ENCODE peak calls at places on chromosomes 3 and 15, in six cellular contexts. One of them, this sample, is unnamed.

GRCh38 chr15:77402740-77403379 is 17.0 kb downstream of the PEAK1 start:
- DNase-seq in A549: no peak
- DNase-seq in GM12878: no peak
- DNase-seq in HepG2: no peak
- DNase-seq in endothelial cell of umbilical vein: peak; percentile 45
- DNase-seq in K562: no peak
- DNase-seq in this sample: no peak

GRCh38 chr3:188170461-188171459 is 16.8 kb downstream of the LPP start:
- DNase-seq in A549: no peak
- DNase-seq in GM12878: no peak
- DNase-seq in HepG2: peak; percentile 98
- DNase-seq in endothelial cell of umbilical vein: no peak
- DNase-seq in K562: no peak
- DNase-seq in this sample: no peak

GRCh38 chr3:139529624-139530023 is 9.9 kb downstream of the RBP1 start:
- DNase-seq in A549: no peak
- DNase-seq in GM12878: no peak
- DNase-seq in HepG2: no peak
- DNase-seq in endothelial cell of umbilical vein: peak; percentile 21
- DNase-seq in K562: no peak
- DNase-seq in this sample: no peak

GRCh38 chr15:78739996-78740903 is 71.0 kb downstream of the ADAMTS7 start:
- DNase-seq in A549: no peak
- DNase-seq in GM12878: no peak
- DNase-seq in HepG2: peak; percentile 57
- DNase-seq in endothelial cell of umbilical vein: peak; percentile 26
- DNase-seq in K562: peak; percentile 41
- DNase-seq in this sample: peak; percentile 89

GRCh38 chr3:118548434-118548833 is 486.2 kb downstream of the IGSF11 start:
- DNase-seq in A549: no peak
- DNase-seq in GM12878: no peak
- DNase-seq in HepG2: peak; percentile 23
- DNase-seq in endothelial cell of umbilical vein: peak; percentile 37
- DNase-seq in K562: no peak
- DNase-seq in this sample: no peak

GRCh38 chr15:28116521-28117488 is 17.7 kb upstream of the OCA2 start:
- DNase-seq in A549: no peak
- DNase-seq in GM12878: no peak
- DNase-seq in HepG2: no peak
- DNase-seq in endothelial cell of umbilical vein: no peak
- DNase-seq in K562: no peak
- DNase-seq in this sample: no peak

GRCh38 chr3:141877911-141878310 is 1.5 kb downstream of the ATP1B3 start:
- DNase-seq in A549: peak; percentile 29
- DNase-seq in GM12878: no peak
- DNase-seq in HepG2: no peak
- DNase-seq in endothelial cell of umbilical vein: peak; percentile 54
- DNase-seq in K562: no peak
- DNase-seq in this sample: peak; percentile 49

GRCh38 chr3:42660898-42661297 is 7.4 kb downstream of the ZBTB47 start:
- DNase-seq in A549: no peak
- DNase-seq in GM12878: no peak
- DNase-seq in HepG2: peak; percentile 61
- DNase-seq in endothelial cell of umbilical vein: no peak
- DNase-seq in K562: peak; percentile 69
- DNase-seq in this sample: peak; percentile 57

GRCh38 chr3:35537265-35537664 is 102.1 kb upstream of the ARPP21 start:
- DNase-seq in A549: no peak
- DNase-seq in GM12878: no peak
- DNase-seq in HepG2: no peak
- DNase-seq in endothelial cell of umbilical vein: no peak
- DNase-seq in K562: no peak
- DNase-seq in this sample: no peak

GRCh38 chr3:190362258-190362657 is 25.7 kb upstream of the CLDN16 start:
- DNase-seq in A549: no peak
- DNase-seq in GM12878: no peak
- DNase-seq in HepG2: no peak
- DNase-seq in endothelial cell of umbilical vein: no peak
- DNase-seq in K562: no peak
- DNase-seq in this sample: no peak

GRCh38 chr15:63287109-63287508 is 9.7 kb downstream of the APH1B start:
- DNase-seq in A549: no peak
- DNase-seq in GM12878: no peak
- DNase-seq in HepG2: no peak
- DNase-seq in endothelial cell of umbilical vein: peak; percentile 86
- DNase-seq in K562: no peak
- DNase-seq in this sample: no peak

GRCh38 chr15:58551764-58552504 is 120.1 kb downstream of the LIPC start:
- DNase-seq in A549: no peak
- DNase-seq in GM12878: no peak
- DNase-seq in HepG2: peak; percentile 94
- DNase-seq in endothelial cell of umbilical vein: peak; percentile 75
- DNase-seq in K562: no peak
- DNase-seq in this sample: peak; percentile 52

DNA sequence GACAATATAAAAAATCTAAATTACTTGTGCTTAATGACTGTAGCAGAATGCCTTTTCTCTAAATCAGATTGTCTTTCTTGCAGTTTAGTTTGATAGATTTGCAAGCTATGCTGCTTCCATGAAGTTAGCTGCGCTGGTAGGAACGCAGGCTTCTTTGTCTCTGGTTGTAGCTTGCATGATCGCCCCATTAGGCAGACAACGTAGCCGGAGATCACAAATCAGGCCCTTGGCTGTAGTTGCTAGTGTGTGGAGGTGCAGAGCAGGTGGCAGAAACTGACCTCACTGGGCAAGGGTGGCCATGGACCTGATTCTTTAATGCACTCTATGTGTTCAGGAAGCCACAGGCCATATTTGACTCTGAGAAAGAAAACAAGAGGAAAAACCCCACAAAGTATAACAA is 6.2 kb downstream of the ZIC1 start:
- DNase-seq in A549: no peak
- DNase-seq in GM12878: no peak
- DNase-seq in HepG2: no peak
- DNase-seq in endothelial cell of umbilical vein: no peak
- DNase-seq in K562: no peak
- DNase-seq in this sample: no peak
- TF ChIP-seq MYC in A549: no peak
- TF ChIP-seq MYC in GM12878: no peak
- TF ChIP-seq MYC in HepG2: no peak
- TF ChIP-seq MYC in endothelial cell of umbilical vein: no peak
- TF ChIP-seq MYC in K562: no peak
- TF ChIP-seq MYC in this sample: no peak

DNA sequence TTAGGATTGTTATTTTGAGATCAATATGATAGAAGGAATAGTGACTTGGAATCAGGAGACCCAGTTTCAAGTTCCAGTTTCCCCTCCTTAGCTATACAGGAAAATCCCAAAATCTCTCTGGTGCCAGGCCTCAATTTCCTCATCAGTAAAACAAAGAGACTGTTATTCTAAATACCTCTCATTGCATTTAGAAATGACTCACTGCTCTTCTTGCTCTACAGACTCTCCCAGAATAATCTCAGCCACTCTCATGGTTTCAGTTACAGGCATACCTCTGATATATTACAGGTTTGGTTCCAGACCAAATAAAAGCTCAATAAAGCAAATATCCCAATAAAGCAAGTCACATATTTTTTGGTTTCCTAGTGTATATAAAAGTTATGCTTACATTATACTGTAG is 28.3 kb downstream of the IMPG2 start:
- DNase-seq in A549: no peak
- DNase-seq in GM12878: no peak
- DNase-seq in HepG2: no peak
- DNase-seq in endothelial cell of umbilical vein: no peak
- DNase-seq in K562: no peak
- DNase-seq in this sample: no peak
- TF ChIP-seq MYC in A549: no peak
- TF ChIP-seq MYC in GM12878: no peak
- TF ChIP-seq MYC in HepG2: no peak
- TF ChIP-seq MYC in endothelial cell of umbilical vein: no peak
- TF ChIP-seq MYC in K562: no peak
- TF ChIP-seq MYC in this sample: no peak

GRCh38 chr3:142896201-142896755 is 7.4 kb upstream of the PCOLCE2 start:
- DNase-seq in A549: peak; percentile 40
- DNase-seq in GM12878: no peak
- DNase-seq in HepG2: no peak
- DNase-seq in endothelial cell of umbilical vein: no peak
- DNase-seq in K562: no peak
- DNase-seq in this sample: peak; percentile 27
- TF ChIP-seq MYC in A549: no peak
- TF ChIP-seq MYC in GM12878: no peak
- TF ChIP-seq MYC in HepG2: no peak
- TF ChIP-seq MYC in endothelial cell of umbilical vein: no peak
- TF ChIP-seq MYC in K562: no peak
- TF ChIP-seq MYC in this sample: no peak

GRCh38 chr15:49174902-49175301 is 4.9 kb downstream of the GALK2 start:
- DNase-seq in A549: no peak
- DNase-seq in GM12878: no peak
- DNase-seq in HepG2: no peak
- DNase-seq in endothelial cell of umbilical vein: no peak
- DNase-seq in K562: no peak
- DNase-seq in this sample: peak; percentile 18

GRCh38 chr15:49171790-49172189 is 1.7 kb downstream of the GALK2 start:
- DNase-seq in A549: no peak
- DNase-seq in GM12878: no peak
- DNase-seq in HepG2: no peak
- DNase-seq in endothelial cell of umbilical vein: no peak
- DNase-seq in K562: no peak
- DNase-seq in this sample: no peak

GRCh38 chr15:49168026-49168425 is 2.0 kb upstream of the GALK2 start:
- DNase-seq in A549: no peak
- DNase-seq in GM12878: no peak
- DNase-seq in HepG2: no peak
- DNase-seq in endothelial cell of umbilical vein: no peak
- DNase-seq in K562: no peak
- DNase-seq in this sample: no peak

GRCh38 chr15:49164865-49165264 is 5.2 kb upstream of the GALK2 start:
- DNase-seq in A549: no peak
- DNase-seq in GM12878: no peak
- DNase-seq in HepG2: no peak
- DNase-seq in endothelial cell of umbilical vein: no peak
- DNase-seq in K562: no peak
- DNase-seq in this sample: no peak

DNA sequence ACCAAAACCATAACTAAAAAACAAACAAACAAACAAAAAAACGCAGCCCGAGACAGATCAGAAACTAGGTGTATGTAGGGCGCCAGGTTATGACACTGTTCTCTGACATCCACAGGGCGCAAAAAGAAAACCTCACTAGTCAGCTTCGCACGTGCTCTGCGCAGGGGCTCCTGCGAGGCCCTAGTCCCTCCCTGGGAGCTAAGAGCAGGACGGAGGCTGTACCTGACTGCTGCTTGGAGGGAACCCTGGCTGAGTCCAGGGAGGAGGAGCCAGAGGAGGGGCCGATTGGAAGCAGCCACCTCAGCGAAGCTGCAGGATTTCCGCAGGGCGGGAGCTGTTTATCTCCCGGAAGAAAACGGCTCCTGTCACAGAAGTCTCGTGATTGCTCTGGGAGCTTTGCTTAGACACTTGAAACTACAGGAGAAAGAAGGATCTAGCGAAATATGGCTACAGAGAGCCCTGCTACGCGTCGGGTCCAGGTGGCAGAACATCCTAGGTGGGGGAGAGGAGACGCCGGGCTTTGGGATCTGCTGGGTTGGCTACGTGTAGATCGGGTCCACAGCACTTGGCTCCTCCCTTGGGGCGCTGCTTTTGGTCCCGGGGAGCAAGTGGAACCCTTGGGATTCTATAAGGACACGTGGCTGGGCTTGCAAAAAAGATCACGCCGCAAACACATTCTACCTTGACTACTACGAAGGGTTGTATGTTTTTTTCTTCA is at the start of gene GALK2:
- DNase-seq in A549: peak; percentile 64
- DNase-seq in GM12878: no peak
- DNase-seq in HepG2: peak; percentile 84
- DNase-seq in endothelial cell of umbilical vein: peak; percentile 85
- DNase-seq in K562: peak; percentile 86
- DNase-seq in this sample: peak; percentile 93
- TF ChIP-seq MYC in A549: peak; percentile 73
- TF ChIP-seq MYC in GM12878: no peak
- TF ChIP-seq MYC in HepG2: peak; percentile 81
- TF ChIP-seq MYC in endothelial cell of umbilical vein: no peak
- TF ChIP-seq MYC in K562: peak; percentile 99
- TF ChIP-seq MYC in this sample: peak; percentile 95

GRCh38 chr3:66413151-66413751 is 87.6 kb downstream of the LRIG1 start:
- DNase-seq in A549: no peak
- DNase-seq in GM12878: no peak
- DNase-seq in HepG2: no peak
- DNase-seq in endothelial cell of umbilical vein: no peak
- DNase-seq in K562: no peak
- DNase-seq in this sample: no peak
- TF ChIP-seq MYC in A549: no peak
- TF ChIP-seq MYC in GM12878: no peak
- TF ChIP-seq MYC in HepG2: no peak
- TF ChIP-seq MYC in endothelial cell of umbilical vein: no peak
- TF ChIP-seq MYC in K562: no peak
- TF ChIP-seq MYC in this sample: no peak

DNA sequence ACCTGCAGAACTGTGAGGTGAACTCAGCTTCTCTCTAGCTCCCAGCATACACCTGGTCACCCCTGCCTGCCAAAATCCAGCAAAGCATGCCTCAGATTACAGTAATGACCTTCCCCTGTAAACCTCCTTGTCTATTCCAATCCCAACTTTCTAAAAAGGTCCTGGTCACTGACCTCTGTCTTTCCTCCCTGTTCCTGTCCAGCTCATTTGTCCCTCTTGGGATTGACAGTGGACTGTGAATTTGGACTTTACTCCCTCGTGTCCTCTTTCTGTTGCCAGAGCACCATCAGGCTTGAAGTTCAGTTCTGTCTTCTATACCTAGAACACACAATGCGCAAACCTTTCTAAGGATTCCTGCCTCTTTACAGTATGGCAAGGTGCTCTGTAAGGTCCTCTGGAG is 50.3 kb downstream of the MTHFS start:
- DNase-seq in A549: no peak
- DNase-seq in GM12878: no peak
- DNase-seq in HepG2: peak; percentile 11
- DNase-seq in endothelial cell of umbilical vein: no peak
- DNase-seq in K562: no peak
- DNase-seq in this sample: no peak
- TF ChIP-seq MYC in A549: no peak
- TF ChIP-seq MYC in GM12878: no peak
- TF ChIP-seq MYC in HepG2: no peak
- TF ChIP-seq MYC in endothelial cell of umbilical vein: no peak
- TF ChIP-seq MYC in K562: no peak
- TF ChIP-seq MYC in this sample: no peak

DNA sequence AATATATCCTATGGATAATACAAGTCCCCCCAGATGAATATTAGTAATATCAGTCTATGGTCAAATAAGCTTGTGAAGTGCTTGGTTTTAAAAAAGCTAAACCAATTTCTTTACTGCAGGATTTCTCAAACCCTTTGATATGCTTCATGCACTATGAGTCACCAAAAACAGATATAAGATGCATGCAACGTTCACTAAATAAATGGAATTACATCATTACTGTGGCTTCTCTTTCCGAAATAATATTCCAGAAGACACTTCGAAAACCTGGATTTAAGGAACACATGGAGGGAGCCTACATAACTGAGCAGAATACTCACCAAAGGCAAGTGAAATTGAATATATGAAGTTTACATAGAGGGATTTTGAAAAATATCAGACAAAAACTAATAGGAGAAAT is 126.3 kb upstream of the ABI3BP start:
- DNase-seq in A549: no peak
- DNase-seq in GM12878: no peak
- DNase-seq in HepG2: no peak
- DNase-seq in endothelial cell of umbilical vein: no peak
- DNase-seq in K562: no peak
- DNase-seq in this sample: no peak
- TF ChIP-seq MYC in A549: no peak
- TF ChIP-seq MYC in GM12878: no peak
- TF ChIP-seq MYC in HepG2: no peak
- TF ChIP-seq MYC in endothelial cell of umbilical vein: no peak
- TF ChIP-seq MYC in K562: no peak
- TF ChIP-seq MYC in this sample: no peak